ENCODE peak calls at places on chromosomes 6 and 20, in five cellular contexts. Y is upper lobe of right lung; U is stimulated activated naive CD8-positive, alpha-beta T cell treated with anti-CD3 and anti-CD28 coated beads, Interleukin-15, Interleukin-2, amounts not matched to agents 100 U/mL and 50 U/mL, for 24 hours; I is AG20443; H is EH. W is an unnamed sample.

GRCh38 chr6:4125933-4126864 is 9.2 kb downstream of the ECI2 start:
- DNase-seq in Y (no peak), U (no peak), I (peak), H (peak), W (no peak)

GRCh38 chr20:2114990-2115681 is 13.5 kb downstream of the STK35 start:
- DNase-seq in Y (no peak), U (no peak), I (no peak), H (peak), W (no peak)

GRCh38 chr6:157632821-157633220 is 190.2 kb upstream of the SNX9 start:
- DNase-seq in Y (no peak), U (no peak), I (peak), H (peak), W (no peak)

GRCh38 chr6:14406616-14407343 is 289.2 kb downstream of the CD83 start:
- DNase-seq in Y (no peak), U (no peak), I (no peak), H (no peak), W (no peak)

GRCh38 chr6:83055366-83055964 is 10.2 kb downstream of the UBE3D start:
- DNase-seq in Y (no peak), U (peak), I (peak), H (peak), W (no peak)

GRCh38 chr20:20367681-20368413 is at the start of gene INSM1:
- DNase-seq in Y (no peak), U (peak), I (no peak), H (no peak), W (no peak)

GRCh38 chr20:14866841-14867514 is 529.6 kb upstream of the FLRT3 start:
- DNase-seq in Y (no peak), U (no peak), I (no peak), H (no peak), W (no peak)

GRCh38 chr6:34425498-34426410 is at the start of gene RPS10:
- DNase-seq in Y (peak), U (peak), I (peak), H (peak), W (peak)

GRCh38 chr20:17902531-17903083 is 66.0 kb downstream of the SNX5 start:
- DNase-seq in Y (no peak), U (no peak), I (no peak), H (no peak), W (no peak)

GRCh38 chr20:6993016-6993415 is 225.5 kb downstream of the BMP2 start:
- DNase-seq in Y (no peak), U (no peak), I (no peak), H (no peak), W (no peak)

GRCh38 chr6:16684195-16684689 is 77.0 kb downstream of the ATXN1 start:
- DNase-seq in Y (peak), U (no peak), I (no peak), H (peak), W (no peak)

GRCh38 chr6:52024451-52025068 is 62.9 kb downstream of the PKHD1 start:
- DNase-seq in Y (no peak), U (no peak), I (no peak), H (no peak), W (no peak)

GRCh38 chr20:17281478-17281877 is 54.6 kb downstream of the PCSK2 start:
- DNase-seq in Y (no peak), U (peak), I (peak), H (peak), W (no peak)

GRCh38 chr6:16750566-16750965 is 10.7 kb downstream of the ATXN1 start:
- DNase-seq in Y (no peak), U (no peak), I (no peak), H (no peak), W (no peak)